ENCODE peak calls at places on chromosomes 6 and 20, in five cellular contexts. G is HepG2, O is K562, V is GM12891, T is GM12878. N is an unnamed sample.

GRCh38 chr20:14785065-14785743 is 447.8 kb upstream of the FLRT3 start:
- DNase-seq in G (no peak), O (no peak), V (no peak), T (no peak), N (no peak)

GRCh38 chr6:27518881-27519795 is 46.2 kb upstream of the ZNF184 start:
- DNase-seq in G (peak; percentile 82), O (peak; percentile 93), V (no peak), T (peak; percentile 83), N (no peak)

GRCh38 chr6:37332894-37333293 is 20.9 kb upstream of the RNF8 start:
- DNase-seq in G (no peak), O (no peak), V (no peak), T (no peak), N (no peak)

GRCh38 chr6:53822355-53823115 is 27.7 kb downstream of the LRRC1 start:
- DNase-seq in G (no peak), O (no peak), V (no peak), T (no peak), N (no peak)

GRCh38 chr20:21702553-21703467 is 2.7 kb upstream of the PAX1 start:
- DNase-seq in G (peak; percentile 39), O (peak; percentile 53), V (no peak), T (no peak), N (no peak)

GRCh38 chr6:27161115-27161514 is 86.4 kb upstream of the PRSS16 start:
- DNase-seq in G (no peak), O (no peak), V (no peak), T (no peak), N (no peak)

GRCh38 chr20:57675773-57676172 is 34.0 kb downstream of the PMEPA1 start:
- DNase-seq in G (no peak), O (no peak), V (no peak), T (no peak), N (no peak)

GRCh38 chr20:53989401-53989800 is 81.0 kb downstream of the BCAS1 start:
- DNase-seq in G (no peak), O (no peak), V (no peak), T (no peak), N (no peak)

GRCh38 chr20:4160761-4161305 is 145.5 kb upstream of the RNF24 start:
- DNase-seq in G (peak; percentile 37), O (no peak), V (no peak), T (no peak), N (no peak)

GRCh38 chr20:14521016-14521415 is 183.6 kb upstream of the FLRT3 start:
- DNase-seq in G (no peak), O (no peak), V (no peak), T (no peak), N (no peak)

GRCh38 chr6:108200631-108201030 is 34.8 kb downstream of the NR2E1 start:
- DNase-seq in G (peak; percentile 72), O (no peak), V (no peak), T (no peak), N (no peak)

GRCh38 chr6:100573169-100573568 is 108.4 kb upstream of the SIM1 start:
- DNase-seq in G (peak; percentile 15), O (peak; percentile 16), V (no peak), T (no peak), N (no peak)

GRCh38 chr6:24659547-24659946 is 7.2 kb downstream of the TDP2 start:
- DNase-seq in G (no peak), O (peak; percentile 9), V (no peak), T (no peak), N (no peak)

GRCh38 chr6:127637830-127638229 is 60.9 kb downstream of the C6orf58 start:
- DNase-seq in G (no peak), O (no peak), V (no peak), T (no peak), N (no peak)

GRCh38 chr6:14906621-14907020 is 339.2 kb upstream of the JARID2 start:
- DNase-seq in G (no peak), O (no peak), V (no peak), T (no peak), N (no peak)

GRCh38 chr6:42281570-42281969 is 63.9 kb upstream of the MRPS10 start:
- DNase-seq in G (no peak), O (no peak), V (no peak), T (no peak), N (no peak)

GRCh38 chr20:33602826-33603590 is 59.1 kb upstream of the C20orf144 start:
- DNase-seq in G (peak; percentile 76), O (no peak), V (no peak), T (peak; percentile 34), N (no peak)

GRCh38 chr6:130675072-130675471 is 152.1 kb upstream of the SMLR1 start:
- DNase-seq in G (no peak), O (peak; percentile 4), V (no peak), T (no peak), N (no peak)

GRCh38 chr6:17490724-17491123 is 97.3 kb downstream of the CAP2 start:
- DNase-seq in G (no peak), O (no peak), V (no peak), T (no peak), N (no peak)

GRCh38 chr6:92122746-92123145 is 1296.6 kb downstream of the EPHA7 start:
- DNase-seq in G (peak; percentile 11), O (no peak), V (no peak), T (no peak), N (no peak)

GRCh38 chr6:146265051-146265450 is 236.2 kb downstream of the GRM1 start:
- DNase-seq in G (no peak), O (no peak), V (no peak), T (no peak), N (no peak)

GRCh38 chr6:34491091-34491430 is 25.2 kb downstream of the PACSIN1 start:
- DNase-seq in G (no peak), O (peak; percentile 73), V (no peak), T (no peak), N (no peak)

GRCh38 chr6:166925141-166925996 is 31.0 kb downstream of the RNASET2 start:
- DNase-seq in G (no peak), O (no peak), V (no peak), T (no peak), N (no peak)

GRCh38 chr6:21258665-21259064 is 334.9 kb upstream of the SOX4 start:
- DNase-seq in G (no peak), O (peak; percentile 55), V (no peak), T (no peak), N (no peak)

GRCh38 chr6:33983109-33983475 is 162.8 kb downstream of the GRM4 start:
- DNase-seq in G (peak; percentile 61), O (peak; percentile 21), V (no peak), T (no peak), N (peak; percentile 10)

GRCh38 chr20:14915356-14915755 is 577.9 kb upstream of the FLRT3 start:
- DNase-seq in G (no peak), O (no peak), V (no peak), T (no peak), N (no peak)

GRCh38 chr6:124131779-124132178 is 328.1 kb downstream of the NKAIN2 start:
- DNase-seq in G (no peak), O (no peak), V (no peak), T (no peak), N (no peak)

GRCh38 chr6:101011165-101011564 is 130.0 kb upstream of the ASCC3 start:
- DNase-seq in G (no peak), O (no peak), V (no peak), T (peak; percentile 33), N (no peak)

GRCh38 chr6:27541212-27541931 is 68.5 kb upstream of the ZNF184 start:
- DNase-seq in G (peak; percentile 56), O (peak; percentile 89), V (no peak), T (no peak), N (no peak)

GRCh38 chr6:152099816-152100618 is 292.5 kb downstream of the ESR1 start:
- DNase-seq in G (no peak), O (no peak), V (no peak), T (no peak), N (no peak)

GRCh38 chr20:45801851-45802250 is 10.1 kb downstream of the DNTTIP1 start:
- DNase-seq in G (no peak), O (no peak), V (no peak), T (no peak), N (no peak)
- TF ChIP-seq POLR2A in G (no peak), O (no peak), V (no peak), T (no peak), N (no peak)

GRCh38 chr6:2578729-2579128 is 172.0 kb downstream of the MYLK4 start:
- DNase-seq in G (no peak), O (no peak), V (no peak), T (no peak), N (no peak)

GRCh38 chr6:2580996-2581395 is 169.7 kb downstream of the MYLK4 start:
- DNase-seq in G (no peak), O (no peak), V (no peak), T (no peak), N (no peak)

GRCh38 chr6:2581611-2582010 is 169.1 kb downstream of the MYLK4 start:
- DNase-seq in G (no peak), O (no peak), V (no peak), T (no peak), N (no peak)

GRCh38 chr6:2579789-2580570 is 170.7 kb downstream of the MYLK4 start:
- DNase-seq in G (no peak), O (no peak), V (no peak), T (no peak), N (no peak)

GRCh38 chr6:2579241-2579761 is 171.4 kb downstream of the MYLK4 start:
- DNase-seq in G (no peak), O (no peak), V (no peak), T (no peak), N (no peak)
- TF ChIP-seq POLR2AphosphoS5 in G (no peak), O (no peak), V (no peak), T (no peak), N (no peak)

DNA sequence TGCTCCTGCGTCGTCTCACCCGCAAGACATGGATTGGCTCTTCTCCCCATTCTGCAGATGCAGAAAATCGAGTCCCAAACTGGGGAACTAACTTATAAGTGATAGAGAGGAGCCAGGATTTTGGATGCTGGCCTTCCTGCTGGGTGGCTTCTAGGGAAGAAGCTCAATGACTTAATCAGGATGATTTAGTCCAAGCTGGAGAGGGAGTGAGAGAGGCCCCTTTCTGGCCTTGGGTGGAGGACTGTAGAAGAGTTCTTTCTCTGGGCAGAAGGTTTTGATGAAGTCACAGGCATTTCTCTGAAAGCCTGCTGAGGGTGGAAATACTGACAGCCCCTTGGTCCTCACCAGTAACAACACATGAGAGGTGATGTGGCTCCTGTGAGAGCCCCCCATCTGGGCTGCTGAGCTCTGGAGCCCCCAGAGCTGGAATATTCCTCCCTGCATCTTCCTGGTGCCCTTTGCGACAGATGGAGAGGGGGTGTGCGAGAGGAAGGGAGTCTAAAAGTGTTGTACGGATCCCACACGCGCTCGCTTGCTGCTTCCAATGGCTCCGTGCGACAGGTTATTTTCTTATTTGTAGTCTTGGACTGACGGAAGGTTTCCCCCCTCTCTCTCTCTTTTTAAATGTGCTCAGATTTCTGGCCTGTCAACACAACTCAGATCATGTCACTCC is 3.4 kb downstream of the SIRPA start:
- DNase-seq in G (no peak), O (no peak), V (no peak), T (no peak), N (no peak)
- TF ChIP-seq TAF1 in G (no peak), O (no peak), V (no peak), T (no peak), N (no peak)

GRCh38 chr20:38093641-38094077 is 60.1 kb downstream of the RPRD1B start:
- DNase-seq in G (peak; percentile 83), O (no peak), V (no peak), T (no peak), N (no peak)

GRCh38 chr20:38094968-38095689 is 61.6 kb downstream of the RPRD1B start:
- DNase-seq in G (no peak), O (no peak), V (no peak), T (no peak), N (no peak)

GRCh38 chr20:38104283-38104682 is 60.8 kb downstream of the TGM2 start:
- DNase-seq in G (no peak), O (no peak), V (no peak), T (no peak), N (no peak)

GRCh38 chr20:38094373-38094775 is 60.8 kb downstream of the RPRD1B start:
- DNase-seq in G (peak; percentile 52), O (peak; percentile 78), V (peak; percentile 25), T (peak; percentile 73), N (no peak)

GRCh38 chr20:38098952-38099351 is 65.4 kb downstream of the RPRD1B start:
- DNase-seq in G (no peak), O (no peak), V (no peak), T (no peak), N (no peak)
- TF ChIP-seq POLR2A in G (no peak), O (no peak), V (no peak), T (no peak), N (no peak)

N was measured in GM12892.